ENCODE peak calls at places on chromosomes 2 and 18, in eight cellular contexts. D is K562, B is Panc1, W is HepG2, I is HCT116, H is GM23338, O is upper lobe of left lung, P is GM12878. V is an unnamed sample.

GRCh38 chr2:47510745-47511144 is 107.8 kb downstream of the MSH2 start:
- ATAC-seq in D (peak; percentile 50), B (peak; percentile 71), W (peak; percentile 89), I (peak; percentile 65), H (peak; percentile 80), O (no peak), P (peak; percentile 52), V (no peak)

GRCh38 chr2:27545348-27546141 is 37.3 kb upstream of the ZNF512 start:
- ATAC-seq in D (no peak), B (no peak), W (no peak), I (no peak), H (no peak), O (no peak), P (no peak), V (no peak)

GRCh38 chr2:112343827-112344585 is 68.6 kb downstream of the ZC3H6 start:
- ATAC-seq in D (no peak), B (no peak), W (no peak), I (no peak), H (no peak), O (peak; percentile 78), P (peak; percentile 78), V (peak; percentile 48)

GRCh38 chr18:68114989-68115388 is 598.5 kb upstream of the DSEL start:
- ATAC-seq in D (no peak), B (no peak), W (no peak), I (no peak), H (no peak), O (no peak), P (no peak), V (no peak)

GRCh38 chr2:152509772-152510491 is 175.0 kb downstream of the FMNL2 start:
- ATAC-seq in D (no peak), B (no peak), W (no peak), I (no peak), H (no peak), O (no peak), P (no peak), V (no peak)

GRCh38 chr2:122980672-122981071 is 1044.4 kb upstream of the CNTNAP5 start:
- ATAC-seq in D (no peak), B (no peak), W (no peak), I (no peak), H (no peak), O (peak; percentile 34), P (no peak), V (no peak)

GRCh38 chr2:54538537-54538936 is 82.4 kb downstream of the SPTBN1 start:
- ATAC-seq in D (no peak), B (no peak), W (no peak), I (no peak), H (no peak), O (no peak), P (no peak), V (no peak)

GRCh38 chr18:75070235-75070624 is 138.7 kb downstream of the PTGR3 start:
- ATAC-seq in D (no peak), B (peak; percentile 1), W (no peak), I (peak; percentile 10), H (no peak), O (no peak), P (no peak), V (no peak)

GRCh38 chr18:49898421-49898820 is 85.1 kb upstream of the ACAA2 start:
- ATAC-seq in D (no peak), B (no peak), W (no peak), I (no peak), H (peak; percentile 54), O (peak; percentile 41), P (peak; percentile 47), V (no peak)

GRCh38 chr18:37383789-37384151 is 181.8 kb downstream of the CELF4 start:
- ATAC-seq in D (no peak), B (no peak), W (no peak), I (no peak), H (peak; percentile 40), O (no peak), P (no peak), V (no peak)

GRCh38 chr18:78980777-78981651 is 1.4 kb downstream of the SALL3 start:
- ATAC-seq in D (no peak), B (no peak), W (no peak), I (no peak), H (peak; percentile 1), O (no peak), P (no peak), V (no peak)

GRCh38 chr2:101361519-101361918 is 25.8 kb downstream of the CREG2 start:
- ATAC-seq in D (no peak), B (no peak), W (no peak), I (no peak), H (no peak), O (no peak), P (peak; percentile 81), V (no peak)

GRCh38 chr18:74831571-74832250 is 234.0 kb downstream of the ZNF407 start:
- ATAC-seq in D (no peak), B (no peak), W (no peak), I (no peak), H (no peak), O (no peak), P (no peak), V (no peak)

GRCh38 chr2:186605041-186605440 is 15.2 kb downstream of the ITGAV start:
- ATAC-seq in D (no peak), B (peak; percentile 55), W (no peak), I (no peak), H (peak; percentile 44), O (no peak), P (no peak), V (peak; percentile 55)

GRCh38 chr2:207767461-207768167 is 2.1 kb downstream of the FZD5 start:
- ATAC-seq in D (no peak), B (peak; percentile 68), W (peak; percentile 52), I (no peak), H (peak; percentile 23), O (no peak), P (no peak), V (no peak)

GRCh38 chr2:143545059-143545458 is 415.8 kb downstream of the ARHGAP15 start:
- ATAC-seq in D (no peak), B (no peak), W (no peak), I (no peak), H (no peak), O (no peak), P (no peak), V (no peak)

GRCh38 chr2:241617431-241618154 is 19.4 kb downstream of the THAP4 start:
- ATAC-seq in D (peak; percentile 75), B (no peak), W (no peak), I (peak; percentile 48), H (peak; percentile 77), O (peak; percentile 57), P (peak; percentile 89), V (no peak)

DNA sequence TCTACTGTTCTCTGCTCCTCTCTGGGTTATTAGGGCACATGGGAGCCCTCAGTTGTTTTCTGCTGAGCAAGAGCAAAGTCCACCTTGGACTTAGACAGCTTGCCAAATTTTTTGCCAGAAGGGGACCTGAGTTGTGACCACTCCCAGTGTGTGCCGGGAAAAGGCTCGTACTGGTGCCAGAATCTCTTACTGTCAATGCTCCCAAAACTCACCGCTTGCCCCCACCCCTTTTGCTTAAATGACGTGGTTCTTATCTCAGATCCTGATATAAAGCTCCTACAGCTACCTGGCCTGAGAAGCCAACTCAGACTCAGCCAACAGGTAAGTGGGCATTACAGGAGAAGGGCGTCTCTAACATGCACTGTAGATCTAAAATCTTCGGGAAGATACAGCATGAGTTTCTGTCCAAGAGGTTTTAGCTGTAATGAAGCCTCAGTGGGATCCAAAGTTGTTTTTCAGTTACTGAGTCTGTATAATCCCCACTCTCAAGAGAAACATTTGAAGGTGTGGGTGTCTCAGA is at the start of gene REG1A:
- ATAC-seq in D (no peak), B (no peak), W (no peak), I (no peak), H (no peak), O (no peak), P (no peak), V (no peak)
- TF ChIP-seq POLR2AphosphoS5 in D (no peak), B (no peak), W (no peak), I (no peak), H (no peak), O (no peak), P (no peak), V (no peak)

DNA sequence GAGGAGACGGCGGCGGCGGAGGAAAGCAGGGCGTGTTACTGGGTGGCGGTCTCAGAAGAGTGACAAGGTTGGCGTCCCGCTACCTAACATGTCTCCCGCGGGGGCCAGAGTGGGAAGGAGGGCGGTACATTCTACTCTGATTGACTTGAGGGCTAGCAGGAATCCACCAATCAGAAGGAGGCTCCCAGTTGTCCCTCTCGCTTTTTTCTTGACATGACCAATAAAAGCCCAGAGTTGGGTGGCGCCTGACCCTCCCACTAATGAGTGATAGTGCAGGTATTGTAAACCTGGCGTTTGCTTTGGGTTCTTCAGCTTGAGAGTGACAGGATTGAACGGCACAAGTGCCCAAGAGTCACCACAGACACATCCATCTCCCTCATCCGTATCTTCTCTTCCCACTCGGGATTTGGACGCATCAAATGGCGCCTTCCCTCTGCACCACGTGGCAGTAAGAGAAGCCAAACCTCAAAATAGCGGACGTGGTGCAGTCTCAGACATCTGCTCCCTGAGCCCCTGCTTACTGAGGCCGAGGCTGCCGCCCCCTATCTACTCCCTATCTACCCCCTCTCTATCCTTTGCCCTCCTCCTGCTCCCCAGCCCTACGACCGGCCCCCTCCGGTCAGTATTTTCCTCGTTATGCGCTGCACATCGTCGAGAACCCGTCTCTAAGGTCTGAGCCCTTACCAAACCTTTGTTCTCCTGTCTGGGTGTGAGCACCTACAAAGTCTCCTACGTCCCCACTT is 746 bp upstream of the FAM161A start:
- ATAC-seq in D (peak; percentile 95), B (peak; percentile 93), W (peak; percentile 90), I (peak; percentile 84), H (peak; percentile 89), O (peak; percentile 96), P (peak; percentile 93), V (peak; percentile 95)
- TF ChIP-seq POLR2AphosphoS5 in D (no peak), B (peak; percentile 29), W (peak; percentile 80), I (no peak), H (peak; percentile 82), O (peak; percentile 10), P (peak; percentile 64), V (no peak)

DNA sequence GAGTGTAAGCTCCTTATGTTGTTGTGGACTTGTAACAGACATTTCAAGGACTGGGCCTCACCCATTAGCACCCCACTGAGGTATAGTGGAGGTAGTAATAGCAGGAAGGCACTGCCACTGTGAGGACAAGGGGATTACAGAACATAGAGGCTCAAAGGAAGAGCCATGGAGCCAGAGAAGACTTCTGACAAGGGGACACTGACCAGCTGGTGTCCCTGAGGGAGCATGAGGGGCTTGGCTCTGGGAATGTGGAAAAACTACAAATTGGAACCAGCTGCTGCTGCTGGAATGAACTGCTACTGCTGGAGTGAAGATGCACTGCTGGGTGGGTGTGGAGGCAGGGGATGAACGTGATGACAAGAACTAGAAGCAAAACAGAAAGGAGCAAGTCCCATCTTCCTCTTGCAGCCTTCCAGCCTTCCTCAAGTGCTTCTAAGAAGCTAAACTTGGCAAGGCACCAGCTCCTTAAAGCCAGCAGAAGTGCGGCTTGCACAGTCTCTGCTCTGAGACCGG is 167.3 kb upstream of the NOSTRIN start:
- ATAC-seq in D (peak; percentile 44), B (no peak), W (peak; percentile 33), I (no peak), H (peak; percentile 73), O (peak; percentile 65), P (peak; percentile 60), V (peak; percentile 22)
- TF ChIP-seq POLR2AphosphoS5 in D (no peak), B (no peak), W (no peak), I (no peak), H (no peak), O (peak; percentile 17), P (no peak), V (peak; percentile 42)

DNA sequence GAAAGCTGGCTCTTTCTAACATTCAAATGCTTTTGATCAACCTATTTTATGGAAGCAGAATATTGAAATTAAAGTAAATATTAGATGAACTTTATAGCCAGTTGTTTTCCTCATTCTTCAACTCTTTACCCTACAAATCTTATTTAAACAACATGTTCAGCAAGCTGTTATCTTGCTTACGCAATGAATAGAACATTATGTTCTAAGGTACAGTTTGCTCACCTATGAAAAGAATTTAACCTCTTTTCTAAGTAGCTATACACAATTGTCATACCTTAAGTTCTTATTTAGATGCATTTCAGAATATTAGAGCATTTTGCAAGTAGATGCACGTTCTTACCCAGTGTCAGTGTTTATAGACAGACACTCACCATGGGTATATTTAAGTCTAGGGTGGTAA is 241.7 kb downstream of the NEDD4L start:
- ATAC-seq in D (no peak), B (no peak), W (peak; percentile 22), I (no peak), H (no peak), O (peak; percentile 49), P (no peak), V (no peak)
- TF ChIP-seq POLR2AphosphoS5 in D (no peak), B (no peak), W (no peak), I (no peak), H (no peak), O (peak; percentile 33), P (no peak), V (no peak)

V was measured in gastroesophageal sphincter.